ENCODE peak calls at places on chromosomes 7 and 10, in nine cellular contexts. H, X, C, R, K, F, E, L and T are unnamed samples. For H3K4me1, the result is how much of the 10 kb centered on the place peaks cover.

GRCh38 chr7:47979145-47979831 is at the start of gene HUS1:
- DNase-seq in H (peak), X (peak), C (peak), R (peak), K (peak), F (peak), E (peak), L (peak), T (peak)

GRCh38 chr10:92279297-92279696 is 11.6 kb downstream of the CPEB3 start:
- DNase-seq in H (no peak), X (no peak), C (no peak), R (no peak), K (peak), F (no peak), E (no peak), L (no peak), T (peak)

GRCh38 chr10:119205926-119206602 is 1.3 kb upstream of the GRK5 start:
- DNase-seq in H (peak), X (peak), C (peak), R (peak), K (no peak), F (peak), E (no peak), L (peak), T (no peak)

GRCh38 chr10:62626817-62627216 is 177.7 kb upstream of the ADO start:
- DNase-seq in H (no peak), X (no peak), C (peak), R (no peak), K (peak), F (peak), E (no peak), L (no peak), T (peak)

GRCh38 chr7:41051525-41051924 is 651.4 kb downstream of the INHBA start:
- DNase-seq in H (no peak), X (no peak), C (no peak), R (no peak), K (peak), F (no peak), E (peak), L (no peak), T (no peak)

GRCh38 chr7:88599528-88599927 is 160.0 kb upstream of the ZNF804B start:
- DNase-seq in H (no peak), X (no peak), C (no peak), R (no peak), K (no peak), F (peak), E (peak), L (no peak), T (no peak)

GRCh38 chr7:106840342-106840741 is 24.7 kb upstream of the PIK3CG start:
- DNase-seq in H (no peak), X (no peak), C (no peak), R (no peak), K (peak), F (peak), E (no peak), L (no peak), T (peak)

GRCh38 chr10:50582766-50583762 is 40.7 kb downstream of the SGMS1 start:
- DNase-seq in H (no peak), X (no peak), C (peak), R (no peak), K (no peak), F (no peak), E (no peak), L (no peak), T (peak)

GRCh38 chr10:114208351-114208750 is 29.2 kb downstream of the TDRD1 start:
- DNase-seq in H (no peak), X (no peak), C (no peak), R (no peak), K (no peak), F (peak), E (peak), L (no peak), T (no peak)

GRCh38 chr10:96038476-96039387 is 4.7 kb upstream of the CCNJ start:
- DNase-seq in H (no peak), X (no peak), C (no peak), R (no peak), K (no peak), F (no peak), E (no peak), L (no peak), T (no peak)

GRCh38 chr10:33262871-33263270 is 71.6 kb downstream of the NRP1 start:
- DNase-seq in H (no peak), X (no peak), C (peak), R (no peak), K (no peak), F (no peak), E (no peak), L (no peak), T (no peak)

GRCh38 chr10:33265621-33266020 is 68.8 kb downstream of the NRP1 start:
- DNase-seq in H (no peak), X (no peak), C (no peak), R (no peak), K (no peak), F (no peak), E (no peak), L (no peak), T (no peak)

GRCh38 chr10:33260403-33261239 is 73.8 kb downstream of the NRP1 start:
- DNase-seq in H (peak), X (no peak), C (no peak), R (no peak), K (peak), F (no peak), E (no peak), L (no peak), T (no peak)

GRCh38 chr10:33267708-33268107 is 66.8 kb downstream of the NRP1 start:
- DNase-seq in H (no peak), X (no peak), C (no peak), R (no peak), K (no peak), F (no peak), E (no peak), L (no peak), T (no peak)

GRCh38 chr10:33263453-33263852 is 71.0 kb downstream of the NRP1 start:
- DNase-seq in H (no peak), X (no peak), C (peak), R (no peak), K (no peak), F (no peak), E (no peak), L (no peak), T (peak)
- H2AFZ ChIP-seq in H (no peak), X (no peak), C (peak), R (no peak), K (no peak), F (no peak), E (no peak), L (no peak), T (no peak)

DNA sequence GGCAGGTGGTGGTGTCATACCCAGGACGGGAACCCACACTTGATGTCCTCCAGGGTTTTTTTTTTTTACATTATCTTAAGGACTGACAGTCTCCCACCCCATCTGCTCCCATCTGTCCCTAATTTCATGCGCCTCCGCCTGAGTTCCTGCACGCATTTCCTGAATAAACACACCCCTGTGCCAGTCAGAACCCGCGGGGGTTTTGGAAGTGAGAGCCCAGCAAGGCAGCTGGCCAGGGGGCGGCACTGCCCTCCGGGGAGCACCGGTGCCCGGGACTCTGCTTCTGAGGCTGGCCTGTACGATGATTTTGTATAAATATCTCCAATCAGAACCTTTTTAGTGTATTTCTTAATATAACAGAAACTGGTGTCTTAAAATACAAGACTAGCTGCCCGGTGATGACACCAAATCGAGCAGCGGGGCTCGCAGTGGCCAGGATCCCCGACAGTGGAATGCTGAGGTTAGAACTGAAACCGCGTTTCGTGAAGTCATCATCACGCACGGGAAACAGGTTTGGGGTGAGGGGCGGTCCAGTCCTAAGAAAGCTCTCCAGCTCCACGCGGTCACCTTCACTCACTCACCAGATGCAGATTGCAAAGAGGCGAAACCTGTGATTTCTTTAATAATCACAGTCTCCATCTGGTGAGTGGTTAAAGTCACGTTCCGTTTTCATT is 19.8 kb downstream of the BNIP3 start:
- DNase-seq in H (peak), X (no peak), C (no peak), R (no peak), K (no peak), F (no peak), E (no peak), L (no peak), T (peak)
- H3K4me2 ChIP-seq in H (peak), X (no peak), C (no peak), R (no peak), K (no peak), F (no peak), E (no peak), L (no peak), T (peak)

GRCh38 chr7:24830440-24831050 is 73.3 kb upstream of the GSDME start:
- DNase-seq in H (no peak), X (no peak), C (no peak), R (no peak), K (no peak), F (no peak), E (no peak), L (no peak), T (no peak)

GRCh38 chr7:24829787-24830186 is 72.5 kb upstream of the GSDME start:
- DNase-seq in H (no peak), X (no peak), C (no peak), R (no peak), K (no peak), F (no peak), E (no peak), L (no peak), T (peak)

GRCh38 chr7:24827027-24827426 is 69.8 kb upstream of the GSDME start:
- DNase-seq in H (no peak), X (no peak), C (peak), R (no peak), K (no peak), F (no peak), E (no peak), L (no peak), T (no peak)

GRCh38 chr7:24827589-24827988 is 70.3 kb upstream of the GSDME start:
- DNase-seq in H (no peak), X (no peak), C (peak), R (no peak), K (no peak), F (no peak), E (no peak), L (no peak), T (peak)

GRCh38 chr7:24828871-24829661 is 71.8 kb upstream of the GSDME start:
- DNase-seq in H (no peak), X (no peak), C (no peak), R (peak), K (no peak), F (no peak), E (no peak), L (no peak), T (no peak)
- H3K4me1 ChIP-seq in H (under half), X (half or more), C (half or more), R (under half), K (under half), F (under half), E (under half), L (under half), T (half or more)

GRCh38 chr10:3942930-3943489 is 158.0 kb upstream of the KLF6 start:
- DNase-seq in H (no peak), X (no peak), C (no peak), R (no peak), K (no peak), F (no peak), E (no peak), L (no peak), T (no peak)

GRCh38 chr10:3945026-3945425 is 160.0 kb upstream of the KLF6 start:
- DNase-seq in H (no peak), X (no peak), C (no peak), R (no peak), K (no peak), F (no peak), E (no peak), L (no peak), T (no peak)

GRCh38 chr10:3941676-3942075 is 156.7 kb upstream of the KLF6 start:
- DNase-seq in H (no peak), X (no peak), C (no peak), R (no peak), K (no peak), F (no peak), E (no peak), L (no peak), T (no peak)

GRCh38 chr10:3944591-3944990 is 159.6 kb upstream of the KLF6 start:
- DNase-seq in H (no peak), X (no peak), C (no peak), R (no peak), K (no peak), F (no peak), E (no peak), L (no peak), T (no peak)

DNA sequence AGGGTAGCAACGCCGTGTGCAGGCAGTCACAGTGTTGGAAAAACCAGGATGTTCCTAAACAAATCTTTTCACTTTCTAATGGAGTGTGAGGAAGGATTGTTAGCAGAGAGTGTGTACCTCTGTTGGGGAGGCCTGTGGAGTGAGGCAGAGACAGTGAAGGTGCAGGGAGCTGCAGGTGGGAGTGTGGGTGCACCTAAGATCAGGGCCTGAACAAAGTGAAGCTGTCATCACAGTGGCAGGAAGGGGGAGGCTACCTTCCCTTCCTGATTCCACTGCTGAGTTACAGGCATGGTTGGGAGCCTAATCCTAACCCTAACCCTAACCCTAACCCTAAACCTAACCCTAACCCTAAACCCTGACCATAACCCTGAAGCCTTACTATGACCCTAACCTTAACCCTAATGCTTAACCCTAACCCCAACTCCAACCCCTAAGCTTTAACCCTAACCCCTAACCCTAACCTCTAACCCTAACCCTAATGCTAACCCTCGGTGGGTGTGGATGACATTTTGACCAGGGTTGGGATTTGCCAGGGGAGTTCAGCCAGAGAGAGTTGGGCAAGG is 158.8 kb upstream of the KLF6 start:
- DNase-seq in H (no peak), X (no peak), C (no peak), R (no peak), K (no peak), F (no peak), E (no peak), L (no peak), T (no peak)
- H2AFZ ChIP-seq in H (no peak), X (no peak), C (no peak), R (no peak), K (no peak), F (no peak), E (no peak), L (no peak), T (no peak)

DNA sequence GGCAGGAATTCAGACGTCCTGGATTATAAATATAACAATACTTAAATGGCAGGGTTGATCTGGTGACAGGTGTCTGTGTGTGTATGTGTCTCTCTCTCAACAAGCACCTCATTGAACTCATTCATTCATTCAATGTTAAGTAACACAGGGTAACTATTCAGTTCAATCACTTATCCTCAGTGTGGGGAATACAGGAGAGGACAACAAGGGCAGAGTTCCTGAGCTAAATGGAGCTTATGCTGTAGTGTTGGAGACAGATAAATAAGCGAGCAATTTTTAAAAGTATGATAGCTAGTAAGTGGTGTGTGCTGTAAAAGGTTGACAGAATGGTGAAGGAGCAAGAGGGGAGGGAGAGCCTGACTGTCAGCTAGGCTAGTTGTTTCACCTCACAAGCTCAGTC is 178.4 kb downstream of the DGKI start:
- DNase-seq in H (no peak), X (no peak), C (no peak), R (no peak), K (no peak), F (no peak), E (no peak), L (no peak), T (no peak)
- H3K4me2 ChIP-seq in H (peak), X (no peak), C (peak), R (no peak), K (no peak), F (no peak), E (no peak), L (no peak), T (peak)

DNA sequence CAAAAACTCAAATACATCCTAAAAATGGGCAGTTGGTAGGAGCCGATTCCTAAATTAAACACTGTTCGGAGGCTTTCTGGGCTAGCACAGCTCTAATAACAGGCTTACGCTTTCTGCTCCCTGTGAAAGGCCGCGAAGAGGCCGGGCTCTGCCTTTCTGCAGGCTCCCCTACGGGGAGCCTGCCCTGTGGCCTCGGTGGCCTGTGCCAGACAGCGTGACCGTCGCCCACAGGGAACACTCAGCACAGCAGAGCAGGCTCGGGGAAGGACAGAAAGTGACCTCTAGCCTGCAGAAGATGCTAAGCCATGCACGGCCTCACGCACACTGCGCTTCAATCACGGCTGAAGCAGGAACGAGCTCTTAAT is 64.2 kb downstream of the DIP2C start:
- DNase-seq in H (peak), X (no peak), C (no peak), R (peak), K (no peak), F (no peak), E (no peak), L (no peak), T (no peak)
- H3K4me1 ChIP-seq in H (under half), X (under half), C (under half), R (under half), K (under half), F (under half), E (under half), L (under half), T (under half)

DNA sequence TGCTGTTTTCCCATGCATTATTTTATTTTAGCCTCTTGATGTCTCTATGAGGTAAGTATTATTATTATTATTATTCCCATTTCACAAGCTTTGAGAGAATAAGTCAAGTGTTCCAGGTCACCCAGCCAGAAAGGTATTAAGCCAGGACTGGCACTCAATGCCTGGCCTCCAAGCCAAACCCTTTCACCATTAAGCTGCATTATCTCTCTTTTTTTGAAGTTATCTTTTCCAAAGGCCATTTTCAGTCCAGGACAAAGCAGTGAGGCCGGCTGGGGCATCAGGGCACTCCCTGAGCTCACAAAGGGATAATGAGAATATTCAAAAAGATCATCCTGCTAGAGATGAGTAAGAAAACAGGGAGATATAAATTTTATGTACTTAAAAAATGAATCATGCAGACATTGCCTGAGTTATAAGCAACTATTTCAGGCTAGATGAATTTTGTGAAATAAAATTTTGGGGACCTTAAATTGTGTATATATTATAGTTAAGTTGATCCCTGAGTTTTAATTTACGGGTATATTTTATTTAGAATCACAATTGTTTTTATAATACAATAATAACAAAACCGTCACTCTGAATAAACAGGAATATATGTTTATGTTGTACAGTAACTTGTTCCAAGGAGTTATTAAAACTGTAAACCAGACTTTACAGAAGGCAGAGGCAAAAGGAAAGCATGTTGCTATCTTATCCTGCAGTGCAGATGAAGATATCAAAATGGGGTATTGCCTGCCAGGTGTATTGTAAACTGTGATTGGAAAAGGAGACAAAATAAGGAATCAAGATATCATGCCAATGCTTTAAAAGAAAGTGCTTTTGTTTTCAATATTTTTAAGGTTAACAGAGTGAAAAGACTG is 51.3 kb upstream of the CAV2 start:
- DNase-seq in H (no peak), X (no peak), C (peak), R (no peak), K (no peak), F (no peak), E (no peak), L (no peak), T (peak)
- H2AFZ ChIP-seq in H (peak), X (no peak), C (no peak), R (no peak), K (no peak), F (no peak), E (no peak), L (no peak), T (peak)